ENCODE peak calls at places on chromosomes 12 and 14, in eight cellular contexts. One of them, this sample, is unnamed.

GRCh38 chr12:22729898-22730443 is 105.0 kb downstream of the ETNK1 start:
- DNase-seq in body of pancreas: no peak
- DNase-seq in A673: no peak
- DNase-seq in foreskin fibroblast: peak
- DNase-seq in Panc1: no peak
- DNase-seq in AG09309: peak
- DNase-seq in cardiac muscle cell: no peak
- DNase-seq in IMR-90: peak
- DNase-seq in this sample: peak

GRCh38 chr14:87888136-87888999 is 104.6 kb downstream of the GALC start:
- DNase-seq in body of pancreas: no peak
- DNase-seq in A673: peak
- DNase-seq in AG09309: no peak
- DNase-seq in cardiac muscle cell: peak
- DNase-seq in Panc1: no peak
- DNase-seq in IMR-90: no peak
- DNase-seq in foreskin fibroblast: no peak
- DNase-seq in this sample: peak

GRCh38 chr14:23353433-23353780 is 720 bp upstream of the SLC22A17 start:
- DNase-seq in cardiac muscle cell: no peak
- DNase-seq in foreskin fibroblast: no peak
- DNase-seq in AG09309: no peak
- DNase-seq in A673: no peak
- DNase-seq in Panc1: no peak
- DNase-seq in body of pancreas: no peak
- DNase-seq in IMR-90: no peak
- DNase-seq in this sample: no peak

GRCh38 chr12:25852792-25853191 is 105.7 kb upstream of the RASSF8 start:
- DNase-seq in cardiac muscle cell: no peak
- DNase-seq in IMR-90: peak
- DNase-seq in A673: no peak
- DNase-seq in body of pancreas: no peak
- DNase-seq in foreskin fibroblast: peak
- DNase-seq in AG09309: peak
- DNase-seq in Panc1: no peak
- DNase-seq in this sample: peak

GRCh38 chr14:73258845-73259611 is 21.7 kb downstream of the PAPLN start:
- DNase-seq in foreskin fibroblast: no peak
- DNase-seq in body of pancreas: no peak
- DNase-seq in A673: no peak
- DNase-seq in AG09309: no peak
- DNase-seq in IMR-90: no peak
- DNase-seq in cardiac muscle cell: no peak
- DNase-seq in Panc1: no peak
- DNase-seq in this sample: no peak

GRCh38 chr12:27969011-27969900 is 3.3 kb downstream of the PTHLH start:
- DNase-seq in AG09309: no peak
- DNase-seq in A673: peak
- DNase-seq in Panc1: no peak
- DNase-seq in body of pancreas: peak
- DNase-seq in foreskin fibroblast: no peak
- DNase-seq in cardiac muscle cell: peak
- DNase-seq in IMR-90: peak
- DNase-seq in this sample: no peak

GRCh38 chr12:42130670-42131402 is 13.8 kb downstream of the GXYLT1 start:
- DNase-seq in AG09309: no peak
- DNase-seq in cardiac muscle cell: no peak
- DNase-seq in A673: no peak
- DNase-seq in body of pancreas: peak
- DNase-seq in IMR-90: peak
- DNase-seq in foreskin fibroblast: peak
- DNase-seq in Panc1: no peak
- DNase-seq in this sample: peak

GRCh38 chr12:68034567-68034966 is 45.3 kb downstream of the IFNG-AS1 start:
- DNase-seq in cardiac muscle cell: no peak
- DNase-seq in body of pancreas: no peak
- DNase-seq in IMR-90: no peak
- DNase-seq in A673: no peak
- DNase-seq in foreskin fibroblast: no peak
- DNase-seq in AG09309: no peak
- DNase-seq in Panc1: no peak
- DNase-seq in this sample: no peak

GRCh38 chr14:90970167-90970600 is 90.3 kb downstream of the RPS6KA5 start:
- DNase-seq in body of pancreas: no peak
- DNase-seq in foreskin fibroblast: no peak
- DNase-seq in cardiac muscle cell: no peak
- DNase-seq in A673: no peak
- DNase-seq in IMR-90: peak
- DNase-seq in AG09309: no peak
- DNase-seq in Panc1: no peak
- DNase-seq in this sample: peak

GRCh38 chr14:25843761-25844470 is 753.9 kb downstream of the NOVA1 start:
- DNase-seq in Panc1: no peak
- DNase-seq in cardiac muscle cell: no peak
- DNase-seq in A673: no peak
- DNase-seq in body of pancreas: no peak
- DNase-seq in AG09309: no peak
- DNase-seq in foreskin fibroblast: no peak
- DNase-seq in IMR-90: no peak
- DNase-seq in this sample: peak

GRCh38 chr12:41943671-41944070 is 201.0 kb downstream of the GXYLT1 start:
- DNase-seq in IMR-90: no peak
- DNase-seq in A673: no peak
- DNase-seq in foreskin fibroblast: no peak
- DNase-seq in body of pancreas: no peak
- DNase-seq in Panc1: no peak
- DNase-seq in AG09309: no peak
- DNase-seq in cardiac muscle cell: no peak
- DNase-seq in this sample: no peak

GRCh38 chr14:24481622-24482324 is 26.3 kb downstream of the CMA1 start:
- DNase-seq in foreskin fibroblast: no peak
- DNase-seq in cardiac muscle cell: peak
- DNase-seq in A673: peak
- DNase-seq in body of pancreas: no peak
- DNase-seq in IMR-90: peak
- DNase-seq in AG09309: no peak
- DNase-seq in Panc1: peak
- DNase-seq in this sample: peak

GRCh38 chr12:100799770-100800169 is 5.2 kb downstream of the ANO4 start:
- DNase-seq in foreskin fibroblast: peak
- DNase-seq in Panc1: no peak
- DNase-seq in A673: no peak
- DNase-seq in cardiac muscle cell: no peak
- DNase-seq in AG09309: no peak
- DNase-seq in body of pancreas: no peak
- DNase-seq in IMR-90: peak
- DNase-seq in this sample: peak

GRCh38 chr12:102396276-102396675 is 84.1 kb downstream of the IGF1 start:
- DNase-seq in body of pancreas: no peak
- DNase-seq in Panc1: no peak
- DNase-seq in IMR-90: no peak
- DNase-seq in AG09309: no peak
- DNase-seq in A673: peak
- DNase-seq in cardiac muscle cell: no peak
- DNase-seq in foreskin fibroblast: no peak
- DNase-seq in this sample: no peak

GRCh38 chr12:11621797-11622423 is 27.6 kb upstream of the ETV6 start:
- DNase-seq in IMR-90: no peak
- DNase-seq in A673: peak
- DNase-seq in AG09309: no peak
- DNase-seq in cardiac muscle cell: no peak
- DNase-seq in Panc1: no peak
- DNase-seq in foreskin fibroblast: no peak
- DNase-seq in body of pancreas: no peak
- DNase-seq in this sample: no peak

GRCh38 chr12:79422060-79422812 is 268.5 kb downstream of the PAWR start:
- DNase-seq in AG09309: no peak
- DNase-seq in Panc1: no peak
- DNase-seq in body of pancreas: no peak
- DNase-seq in cardiac muscle cell: no peak
- DNase-seq in foreskin fibroblast: peak
- DNase-seq in IMR-90: no peak
- DNase-seq in A673: no peak
- DNase-seq in this sample: peak

GRCh38 chr12:57127101-57127709 is 1.1 kb upstream of the LRP1 start:
- DNase-seq in Panc1: no peak
- DNase-seq in foreskin fibroblast: no peak
- DNase-seq in cardiac muscle cell: peak
- DNase-seq in A673: no peak
- DNase-seq in IMR-90: no peak
- DNase-seq in body of pancreas: peak
- DNase-seq in AG09309: no peak
- DNase-seq in this sample: peak
- H3K4me3 ChIP-seq in Panc1: peak
- H3K4me3 ChIP-seq in foreskin fibroblast: peak
- H3K4me3 ChIP-seq in cardiac muscle cell: peak
- H3K4me3 ChIP-seq in A673: peak
- H3K4me3 ChIP-seq in IMR-90: peak
- H3K4me3 ChIP-seq in body of pancreas: peak
- H3K4me3 ChIP-seq in AG09309: peak
- H3K4me3 ChIP-seq in this sample: peak

GRCh38 chr12:92244036-92244435 is 98.4 kb upstream of the BTG1 start:
- DNase-seq in cardiac muscle cell: peak
- DNase-seq in A673: no peak
- DNase-seq in Panc1: no peak
- DNase-seq in AG09309: peak
- DNase-seq in body of pancreas: peak
- DNase-seq in IMR-90: peak
- DNase-seq in foreskin fibroblast: peak
- DNase-seq in this sample: no peak
- TF ChIP-seq CTCF in cardiac muscle cell: peak
- TF ChIP-seq CTCF in A673: peak
- TF ChIP-seq CTCF in Panc1: no peak
- TF ChIP-seq CTCF in AG09309: peak
- TF ChIP-seq CTCF in body of pancreas: no peak
- TF ChIP-seq CTCF in IMR-90: no peak
- TF ChIP-seq CTCF in foreskin fibroblast: no peak
- TF ChIP-seq CTCF in this sample: no peak

DNA sequence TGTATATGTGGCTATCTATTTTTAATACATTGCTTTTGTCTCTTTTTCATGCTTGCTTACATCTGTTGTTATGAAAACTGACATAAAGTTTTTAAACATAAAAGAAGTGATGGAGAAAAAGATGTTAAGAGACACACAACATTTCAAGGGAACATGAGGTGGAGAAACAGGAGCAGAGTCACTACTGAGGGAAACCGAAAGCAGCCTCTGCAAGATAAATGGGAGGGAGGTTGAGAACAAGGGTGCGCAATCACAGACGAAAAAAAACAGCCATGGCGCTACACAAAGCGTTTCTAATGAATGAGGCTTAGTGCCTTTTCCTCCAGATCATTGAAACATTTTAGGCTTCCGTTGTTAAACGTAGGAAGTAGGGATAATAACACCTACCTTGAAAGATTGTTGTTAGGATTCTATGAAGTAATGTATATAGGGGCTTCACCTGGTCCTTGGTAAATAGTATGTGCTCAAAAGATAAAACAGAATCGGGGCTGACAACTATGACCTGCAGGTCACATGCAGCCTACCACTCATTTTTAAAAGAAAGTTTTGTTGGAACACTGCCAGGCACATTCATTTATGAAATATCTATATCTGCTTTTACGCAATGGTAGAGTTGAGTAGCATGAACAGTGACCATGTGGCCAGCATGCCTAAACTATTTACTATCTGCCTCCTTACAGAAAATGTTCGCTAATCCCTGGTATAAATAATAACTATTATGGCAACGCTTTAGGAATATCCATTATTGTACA is 228.2 kb upstream of the NPAS3 start:
- DNase-seq in IMR-90: peak
- DNase-seq in foreskin fibroblast: no peak
- DNase-seq in A673: no peak
- DNase-seq in AG09309: no peak
- DNase-seq in Panc1: no peak
- DNase-seq in cardiac muscle cell: no peak
- DNase-seq in body of pancreas: no peak
- DNase-seq in this sample: peak
- H3K4me3 ChIP-seq in IMR-90: peak
- H3K4me3 ChIP-seq in foreskin fibroblast: no peak
- H3K4me3 ChIP-seq in A673: no peak
- H3K4me3 ChIP-seq in AG09309: no peak
- H3K4me3 ChIP-seq in Panc1: no peak
- H3K4me3 ChIP-seq in cardiac muscle cell: no peak
- H3K4me3 ChIP-seq in body of pancreas: no peak
- H3K4me3 ChIP-seq in this sample: no peak

GRCh38 chr14:105198588-105198987 is 17.5 kb upstream of the NUDT14 start:
- DNase-seq in Panc1: no peak
- DNase-seq in cardiac muscle cell: no peak
- DNase-seq in A673: no peak
- DNase-seq in body of pancreas: no peak
- DNase-seq in IMR-90: no peak
- DNase-seq in foreskin fibroblast: no peak
- DNase-seq in AG09309: no peak
- DNase-seq in this sample: no peak
- TF ChIP-seq CTCF in Panc1: no peak
- TF ChIP-seq CTCF in cardiac muscle cell: no peak
- TF ChIP-seq CTCF in A673: no peak
- TF ChIP-seq CTCF in body of pancreas: no peak
- TF ChIP-seq CTCF in IMR-90: no peak
- TF ChIP-seq CTCF in foreskin fibroblast: peak
- TF ChIP-seq CTCF in AG09309: no peak
- TF ChIP-seq CTCF in this sample: no peak

DNA sequence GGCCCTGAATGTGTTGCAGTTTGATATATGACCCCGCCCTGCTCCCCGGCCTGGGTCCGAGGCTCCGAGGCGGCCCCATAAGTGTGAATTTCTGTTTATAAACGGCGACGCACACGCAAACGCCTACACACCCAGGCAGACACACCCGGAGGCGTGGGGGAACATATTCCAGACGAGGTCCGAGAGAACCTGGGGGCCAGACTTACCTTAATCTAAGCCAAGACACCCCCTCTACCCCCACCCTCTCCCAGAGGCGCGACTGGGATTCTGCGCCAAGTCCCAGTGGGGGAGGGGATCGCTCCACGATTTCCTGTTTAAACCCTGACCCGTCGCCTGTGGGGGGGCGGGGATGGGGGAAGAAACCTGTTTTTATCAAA is 9.6 kb upstream of the HOXC6 start:
- DNase-seq in foreskin fibroblast: no peak
- DNase-seq in A673: peak
- DNase-seq in IMR-90: no peak
- DNase-seq in cardiac muscle cell: no peak
- DNase-seq in body of pancreas: no peak
- DNase-seq in AG09309: no peak
- DNase-seq in Panc1: no peak
- DNase-seq in this sample: no peak
- H3K4me3 ChIP-seq in foreskin fibroblast: peak
- H3K4me3 ChIP-seq in A673: peak
- H3K4me3 ChIP-seq in IMR-90: no peak
- H3K4me3 ChIP-seq in cardiac muscle cell: no peak
- H3K4me3 ChIP-seq in body of pancreas: no peak
- H3K4me3 ChIP-seq in AG09309: peak
- H3K4me3 ChIP-seq in Panc1: peak
- H3K4me3 ChIP-seq in this sample: no peak

This sample was measured in bronchial epithelial cell.